ENCODE peak calls at places on chromosome 6, in nine cellular contexts. K is body of pancreas, W is esophagus squamous epithelium, F is K562, D is stomach, B is breast epithelium, Q is suprapubic skin, N is right lobe of liver, I is endothelial cell of umbilical vein. M is an unnamed sample.
A peak's percentile ranks its signal among the peaks of the same experiment; 100 is the strongest.

GRCh38 chr6:92757926-92758325 is 661.4 kb downstream of the EPHA7 start:
- DNase-seq in K (no peak), W (no peak), F (no peak), D (no peak), B (no peak), Q (no peak), N (no peak), I (no peak), M (no peak)

GRCh38 chr6:82330171-82330804 is 33.3 kb upstream of the TPBG start:
- DNase-seq in K (no peak), W (no peak), F (no peak), D (no peak), B (no peak), Q (no peak), N (no peak), I (no peak), M (no peak)

GRCh38 chr6:69570126-69570525 is 226.7 kb downstream of the LMBRD1 start:
- DNase-seq in K (no peak), W (no peak), F (no peak), D (no peak), B (no peak), Q (no peak), N (no peak), I (no peak), M (no peak)

GRCh38 chr6:42704251-42704936 is 18.0 kb downstream of the PRPH2 start:
- DNase-seq in K (peak; percentile 63), W (no peak), F (no peak), D (peak; percentile 34), B (no peak), Q (no peak), N (no peak), I (no peak), M (no peak)

GRCh38 chr6:160428818-160429744 is 80.9 kb downstream of the SLC22A3 start:
- DNase-seq in K (no peak), W (no peak), F (no peak), D (no peak), B (no peak), Q (no peak), N (no peak), I (no peak), M (no peak)

GRCh38 chr6:53327017-53327395 is 21.7 kb downstream of the ELOVL5 start:
- DNase-seq in K (no peak), W (no peak), F (no peak), D (no peak), B (no peak), Q (no peak), N (no peak), I (no peak), M (no peak)

GRCh38 chr6:20997143-20997792 is 463.0 kb downstream of the CDKAL1 start:
- DNase-seq in K (no peak), W (no peak), F (no peak), D (no peak), B (no peak), Q (no peak), N (no peak), I (peak; percentile 40), M (no peak)

GRCh38 chr6:140641412-140641811 is 1267.0 kb upstream of the CITED2 start:
- DNase-seq in K (no peak), W (no peak), F (no peak), D (no peak), B (no peak), Q (no peak), N (no peak), I (no peak), M (no peak)

GRCh38 chr6:129593233-129593564 is 116.8 kb downstream of the ARHGAP18 start:
- DNase-seq in K (no peak), W (no peak), F (no peak), D (no peak), B (no peak), Q (no peak), N (peak; percentile 28), I (no peak), M (no peak)

GRCh38 chr6:113433506-113433991 is 423.6 kb upstream of the MARCKS start:
- DNase-seq in K (peak; percentile 55), W (no peak), F (no peak), D (peak; percentile 65), B (peak; percentile 84), Q (peak; percentile 85), N (peak; percentile 67), I (no peak), M (peak; percentile 28)

GRCh38 chr6:8435093-8435844 is at the start of gene SLC35B3:
- DNase-seq in K (peak; percentile 97), W (peak; percentile 71), F (peak; percentile 98), D (peak; percentile 98), B (peak; percentile 91), Q (peak; percentile 95), N (peak; percentile 97), I (peak; percentile 91), M (peak; percentile 97)
- TF ChIP-seq POLR2A in K (peak; percentile 85), W (no peak), F (peak; percentile 96), D (peak; percentile 68), B (peak; percentile 72), Q (peak; percentile 65), N (peak; percentile 92), I (peak; percentile 83), M (peak; percentile 42)

GRCh38 chr6:2989332-2990178 is 10.1 kb upstream of the NQO2 start:
- DNase-seq in K (peak; percentile 94), W (peak; percentile 83), F (peak; percentile 69), D (peak; percentile 86), B (peak; percentile 92), Q (peak; percentile 89), N (peak; percentile 71), I (peak; percentile 96), M (peak; percentile 92)
- H3K27ac ChIP-seq in K (peak overlapping the region; percentile 95), W (peak overlapping the region; percentile 99), F (peak overlapping the region; percentile 99), D (peak overlapping the region; percentile 100), B (peak overlapping the region; percentile 98), Q (peak overlapping the region; percentile 94), N (peak overlapping the region; percentile 99), I (peak overlapping the region; percentile 84), M (peak overlapping the region; percentile 97)

GRCh38 chr6:166851426-166851825 is 104.9 kb downstream of the RNASET2 start:
- DNase-seq in K (no peak), W (no peak), F (no peak), D (no peak), B (no peak), Q (no peak), N (no peak), I (no peak), M (no peak)
- H3K36me3 ChIP-seq in K (no peaks in the 10 kb centered on the region), W (no peaks in the 10 kb centered on the region), F (no peaks in the 10 kb centered on the region), D (no peaks in the 10 kb centered on the region), B (no peaks in the 10 kb centered on the region), Q (no peaks in the 10 kb centered on the region), N (no peaks in the 10 kb centered on the region), I (no peaks in the 10 kb centered on the region), M (no peaks in the 10 kb centered on the region)

GRCh38 chr6:287500-287883 is 4.8 kb upstream of the DUSP22 start:
- DNase-seq in K (no peak), W (no peak), F (no peak), D (no peak), B (no peak), Q (no peak), N (no peak), I (no peak), M (no peak)
- TF ChIP-seq POLR2A in K (no peak), W (no peak), F (no peak), D (no peak), B (no peak), Q (no peak), N (no peak), I (no peak), M (no peak)